ENCODE peak calls at places on chromosomes 7 and 10, in five cellular contexts. H, O, W, E and Q are unnamed samples.
A peak's percentile ranks its signal among the peaks of the same experiment; 100 is the strongest.

GRCh38 chr7:140022582-140023211 is 40.1 kb downstream of the PARP12 start:
- DNase-seq in H (no peak), O (no peak), W (no peak), E (no peak), Q (no peak)

GRCh38 chr7:94313926-94314325 is 80.8 kb upstream of the COL1A2 start:
- DNase-seq in H (no peak), O (no peak), W (no peak), E (no peak), Q (no peak)

GRCh38 chr10:76550806-76551205 is 1086.8 kb downstream of the KCNMA1 start:
- DNase-seq in H (peak; percentile 57), O (no peak), W (no peak), E (no peak), Q (no peak)

GRCh38 chr7:158246272-158246959 is 341.2 kb downstream of the PTPRN2 start:
- DNase-seq in H (no peak), O (no peak), W (no peak), E (no peak), Q (no peak)

GRCh38 chr10:29811751-29812427 is 177.1 kb upstream of the SVIL start:
- DNase-seq in H (no peak), O (no peak), W (peak; percentile 2), E (no peak), Q (peak; percentile 86)

GRCh38 chr10:17025444-17026295 is 103.9 kb downstream of the CUBN start:
- DNase-seq in H (no peak), O (peak; percentile 78), W (peak; percentile 75), E (no peak), Q (peak; percentile 78)

GRCh38 chr10:44628921-44629320 is 244.0 kb upstream of the CXCL12 start:
- DNase-seq in H (no peak), O (no peak), W (no peak), E (no peak), Q (peak; percentile 67)

GRCh38 chr7:69780377-69780776 is 182.1 kb downstream of the AUTS2 start:
- DNase-seq in H (peak; percentile 43), O (no peak), W (no peak), E (no peak), Q (no peak)